ENCODE peak calls at places on chromosomes 2 and 18, in six cellular contexts. E, S, J, O, H and G are unnamed samples.

GRCh38 chr2:62956646-62957045 is 94.0 kb upstream of the OTX1 start:
- DNase-seq in E (no peak), S (no peak), J (no peak), O (no peak), H (no peak), G (no peak)

GRCh38 chr2:230735884-230736283 is 23.2 kb downstream of the CAB39 start:
- DNase-seq in E (no peak), S (no peak), J (no peak), O (no peak), H (no peak), G (no peak)

GRCh38 chr2:238060542-238061309 is at the start of gene SCLY:
- DNase-seq in E (peak; percentile 94), S (peak; percentile 95), J (peak; percentile 94), O (peak; percentile 99), H (peak; percentile 100), G (peak; percentile 97)

GRCh38 chr2:171132086-171132485 is 28.6 kb downstream of the TLK1 start:
- DNase-seq in E (no peak), S (no peak), J (no peak), O (no peak), H (no peak), G (no peak)

GRCh38 chr2:3886036-3886435 is 182.7 kb downstream of the DCDC2C start:
- DNase-seq in E (no peak), S (no peak), J (no peak), O (no peak), H (no peak), G (no peak)

GRCh38 chr2:179861777-179862117 is 335 bp upstream of the ZNF385B start:
- DNase-seq in E (no peak), S (peak; percentile 7), J (no peak), O (no peak), H (no peak), G (no peak)

GRCh38 chr2:55914786-55915185 is 8.8 kb downstream of the EFEMP1 start:
- DNase-seq in E (no peak), S (no peak), J (no peak), O (no peak), H (no peak), G (no peak)

GRCh38 chr2:86218124-86218523 is 18.9 kb downstream of the MRPL35 start:
- DNase-seq in E (no peak), S (no peak), J (no peak), O (no peak), H (no peak), G (no peak)

GRCh38 chr18:11872479-11873136 is 21.4 kb downstream of the CHMP1B start:
- DNase-seq in E (no peak), S (no peak), J (no peak), O (no peak), H (peak; percentile 60), G (no peak)